ENCODE peak calls at places on chromosomes 4 and X, in four cellular contexts. V, Y, K and D are unnamed samples.

GRCh38 chr4:13537832-13538177 is 6.5 kb downstream of the NKX3-2 start:
- DNase-seq in Y (no peak), K (no peak), V (no peak), D (peak; percentile 24)

GRCh38 chr4:77193511-77194236 is 36.7 kb downstream of the CCNG2 start:
- DNase-seq in Y (no peak), V (no peak), K (peak; percentile 87), D (peak; percentile 81)

GRCh38 chr4:141684785-141685184 is 48.4 kb downstream of the IL15 start:
- DNase-seq in K (no peak), Y (no peak), V (no peak), D (no peak)

GRCh38 chr4:76651616-76652015 is 216.6 kb downstream of the SHROOM3 start:
- DNase-seq in Y (no peak), V (no peak), K (no peak), D (no peak)

GRCh38 chrX:65596270-65596669 is 61.7 kb upstream of the LAS1L start:
- DNase-seq in K (no peak), Y (peak; percentile 68), V (no peak), D (peak; percentile 50)

GRCh38 chrX:80576815-80577533 is 156.7 kb downstream of the TENT5D start:
- DNase-seq in K (no peak), Y (no peak), V (no peak), D (no peak)

GRCh38 chr4:177511611-177512010 is 69.4 kb upstream of the AGA start:
- DNase-seq in K (no peak), Y (no peak), V (no peak), D (no peak)

GRCh38 chrX:134365923-134366322 is 94.0 kb upstream of the HPRT1 start:
- DNase-seq in V (no peak), K (no peak), Y (peak; percentile 22), D (no peak)

GRCh38 chr4:145609494-145610427 is 9.4 kb upstream of the MMAA start:
- DNase-seq in K (peak; percentile 26), Y (peak; percentile 83), V (no peak), D (peak; percentile 38)

GRCh38 chr4:52892880-52893279 is 30.8 kb downstream of the RASL11B start:
- DNase-seq in V (no peak), K (no peak), Y (no peak), D (no peak)

GRCh38 chr4:107388736-107389135 is 331.3 kb downstream of the PAPSS1 start:
- DNase-seq in K (no peak), Y (no peak), V (no peak), D (no peak)

DNA sequence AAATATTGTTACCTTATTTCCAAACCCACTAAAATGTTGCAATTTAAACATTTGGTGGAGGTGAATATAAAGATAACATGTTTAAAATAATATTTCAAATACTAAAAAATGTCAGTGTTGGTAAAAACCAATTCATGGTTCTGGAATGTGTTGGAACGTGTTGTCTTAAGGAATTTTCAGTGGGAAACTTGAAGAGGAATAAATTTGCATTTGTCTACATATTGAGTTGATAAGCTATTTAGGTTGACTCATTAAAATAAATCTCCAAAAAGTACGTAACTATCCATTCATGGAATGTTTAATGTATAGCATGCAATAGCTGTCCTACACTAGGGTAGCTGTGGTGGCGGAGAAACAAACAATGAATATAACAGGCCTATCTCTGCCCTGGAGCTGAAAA is 20.2 kb downstream of the SHISA3 start:
- DNase-seq in K (no peak), V (no peak), Y (no peak), D (no peak)
- TF ChIP-seq CTCF in K (no peak), V (no peak), Y (no peak), D (no peak)

DNA sequence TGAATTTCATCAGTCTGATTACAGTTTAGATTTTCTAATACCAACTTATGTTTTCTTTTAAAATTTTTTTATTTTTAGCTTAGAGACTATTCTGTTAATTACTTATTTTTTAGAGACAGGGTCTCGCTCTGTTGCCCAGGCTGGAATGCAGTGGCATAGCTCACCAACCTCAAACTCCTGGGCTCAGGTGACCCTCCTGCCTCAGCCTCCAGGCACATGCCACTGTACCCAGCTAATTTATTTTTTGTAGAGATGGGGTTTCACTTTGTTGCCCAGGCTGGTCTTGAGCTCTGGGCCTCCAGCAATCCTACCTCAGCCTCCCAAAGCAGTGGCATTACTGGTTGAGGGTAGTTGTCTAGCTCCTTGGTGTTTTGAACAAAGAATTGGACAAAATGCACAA is 102.0 kb downstream of the KLHL8 start:
- DNase-seq in K (no peak), V (no peak), Y (no peak), D (no peak)
- TF ChIP-seq CTCF in K (no peak), V (no peak), Y (no peak), D (no peak)

GRCh38 chrX:45824471-45824870 is 623.8 kb upstream of the DIPK2B start:
- DNase-seq in V (peak; percentile 81), K (no peak), Y (peak; percentile 95), D (no peak)
- TF ChIP-seq CTCF in V (peak; percentile 81), K (peak; percentile 49), Y (peak; percentile 65), D (no peak)

GRCh38 chrX:150767475-150768131 is 74.4 kb downstream of the MTMR1 start:
- DNase-seq in V (peak; percentile 84), Y (peak; percentile 83), K (no peak), D (peak; percentile 28)

GRCh38 chrX:150767045-150767395 is 73.8 kb downstream of the MTMR1 start:
- DNase-seq in K (no peak), V (no peak), Y (peak; percentile 21), D (no peak)

GRCh38 chrX:150765782-150766350 is 72.7 kb downstream of the MTMR1 start:
- DNase-seq in V (no peak), Y (no peak), K (no peak), D (peak; percentile 15)

GRCh38 chrX:150765237-150765636 is 72.0 kb downstream of the MTMR1 start:
- DNase-seq in Y (no peak), K (no peak), V (no peak), D (peak; percentile 12)

GRCh38 chrX:150766351-150767044 is 73.3 kb downstream of the MTMR1 start:
- DNase-seq in K (no peak), V (no peak), Y (no peak), D (peak; percentile 23)
- TF ChIP-seq CTCF in K (no peak), V (no peak), Y (no peak), D (no peak)

DNA sequence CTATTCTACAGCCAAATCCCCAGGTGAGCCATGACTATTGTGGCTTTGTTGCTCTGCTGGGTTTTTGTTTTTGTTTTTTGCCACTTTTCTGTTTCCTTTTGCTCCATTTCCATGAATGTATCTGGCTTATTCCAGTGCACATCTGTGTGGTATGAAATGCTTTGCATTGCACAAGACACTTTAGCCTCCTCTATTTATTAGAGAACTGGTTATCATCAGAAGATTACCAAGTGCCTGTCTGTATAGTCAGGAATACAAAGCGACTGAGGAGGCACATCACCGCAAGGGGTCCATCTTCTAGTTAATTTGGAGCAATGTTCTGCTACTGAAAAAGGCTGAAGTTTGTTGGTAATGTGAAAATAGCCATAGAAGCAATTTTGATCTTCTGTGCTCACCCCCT is 120.8 kb downstream of the DCLK2 start:
- DNase-seq in Y (no peak), V (no peak), K (no peak), D (no peak)
- TF ChIP-seq CTCF in Y (no peak), V (no peak), K (no peak), D (no peak)